ENCODE peak calls at places on chromosomes 16 and 17, in seven cellular contexts. One of them, this sample, is unnamed.

GRCh38 chr17:14760212-14760611 is 459.3 kb downstream of the HS3ST3B1 start:
- DNase-seq in H1: no peak
- DNase-seq in HCT116: no peak
- DNase-seq in transverse colon: no peak
- DNase-seq in GM12891: no peak
- DNase-seq in spleen: no peak
- DNase-seq in stomach: no peak
- DNase-seq in this sample: no peak

GRCh38 chr17:2802574-2802973 is 6.3 kb downstream of the RAP1GAP2 start:
- DNase-seq in H1: no peak
- DNase-seq in HCT116: no peak
- DNase-seq in transverse colon: no peak
- DNase-seq in GM12891: no peak
- DNase-seq in spleen: no peak
- DNase-seq in stomach: no peak
- DNase-seq in this sample: no peak

GRCh38 chr17:27430882-27431491 is 25.3 kb upstream of the KSR1 start:
- DNase-seq in H1: peak
- DNase-seq in HCT116: peak
- DNase-seq in transverse colon: peak
- DNase-seq in GM12891: no peak
- DNase-seq in spleen: no peak
- DNase-seq in stomach: peak
- DNase-seq in this sample: no peak

GRCh38 chr17:76276461-76277299 is 11.5 kb downstream of the UBALD2 start:
- DNase-seq in H1: no peak
- DNase-seq in HCT116: no peak
- DNase-seq in transverse colon: no peak
- DNase-seq in GM12891: no peak
- DNase-seq in spleen: no peak
- DNase-seq in stomach: no peak
- DNase-seq in this sample: no peak

GRCh38 chr17:35895602-35896001 is 15.4 kb upstream of the CCL5 start:
- DNase-seq in H1: no peak
- DNase-seq in HCT116: no peak
- DNase-seq in transverse colon: no peak
- DNase-seq in GM12891: no peak
- DNase-seq in spleen: no peak
- DNase-seq in stomach: no peak
- DNase-seq in this sample: no peak

GRCh38 chr17:79875511-79875910 is 36.3 kb upstream of the CBX4 start:
- DNase-seq in H1: no peak
- DNase-seq in HCT116: no peak
- DNase-seq in transverse colon: no peak
- DNase-seq in GM12891: no peak
- DNase-seq in spleen: no peak
- DNase-seq in stomach: no peak
- DNase-seq in this sample: no peak

GRCh38 chr17:79658811-79659207 is 48.0 kb upstream of the RBFOX3 start:
- DNase-seq in H1: peak
- DNase-seq in HCT116: peak
- DNase-seq in transverse colon: peak
- DNase-seq in GM12891: no peak
- DNase-seq in spleen: no peak
- DNase-seq in stomach: no peak
- DNase-seq in this sample: no peak

GRCh38 chr17:75645501-75645888 is 12.3 kb downstream of the SMIM5 start:
- DNase-seq in H1: no peak
- DNase-seq in HCT116: peak
- DNase-seq in transverse colon: peak
- DNase-seq in GM12891: no peak
- DNase-seq in spleen: peak
- DNase-seq in stomach: peak
- DNase-seq in this sample: no peak

GRCh38 chr17:79803997-79804855 is 7.3 kb upstream of the CBX8 start:
- DNase-seq in H1: peak
- DNase-seq in HCT116: no peak
- DNase-seq in transverse colon: no peak
- DNase-seq in GM12891: no peak
- DNase-seq in spleen: no peak
- DNase-seq in stomach: no peak
- DNase-seq in this sample: no peak

GRCh38 chr16:54370653-54371052 is 84.1 kb upstream of the IRX3 start:
- DNase-seq in H1: no peak
- DNase-seq in HCT116: no peak
- DNase-seq in transverse colon: no peak
- DNase-seq in GM12891: no peak
- DNase-seq in spleen: no peak
- DNase-seq in stomach: no peak
- DNase-seq in this sample: no peak

GRCh38 chr16:1026784-1027415 is 45.3 kb downstream of the SOX8 start:
- DNase-seq in H1: no peak
- DNase-seq in HCT116: no peak
- DNase-seq in transverse colon: no peak
- DNase-seq in GM12891: no peak
- DNase-seq in spleen: no peak
- DNase-seq in stomach: no peak
- DNase-seq in this sample: no peak

GRCh38 chr17:15944720-15945492 is at the start of gene ADORA2B:
- DNase-seq in H1: peak
- DNase-seq in HCT116: no peak
- DNase-seq in transverse colon: peak
- DNase-seq in GM12891: peak
- DNase-seq in spleen: peak
- DNase-seq in stomach: peak
- DNase-seq in this sample: peak

GRCh38 chr17:40922239-40922638 is 15.2 kb downstream of the KRT23 start:
- DNase-seq in H1: no peak
- DNase-seq in HCT116: no peak
- DNase-seq in transverse colon: no peak
- DNase-seq in GM12891: no peak
- DNase-seq in spleen: no peak
- DNase-seq in stomach: peak
- DNase-seq in this sample: no peak

GRCh38 chr17:71251936-71252335 is 868.9 kb upstream of the SOX9 start:
- DNase-seq in H1: no peak
- DNase-seq in HCT116: no peak
- DNase-seq in transverse colon: no peak
- DNase-seq in GM12891: no peak
- DNase-seq in spleen: no peak
- DNase-seq in stomach: no peak
- DNase-seq in this sample: no peak

GRCh38 chr16:50247906-50248608 is 18.3 kb upstream of the ADCY7 start:
- DNase-seq in H1: no peak
- DNase-seq in HCT116: no peak
- DNase-seq in transverse colon: no peak
- DNase-seq in GM12891: no peak
- DNase-seq in spleen: no peak
- DNase-seq in stomach: no peak
- DNase-seq in this sample: no peak

GRCh38 chr17:32626371-32626770 is 139.6 kb downstream of the CDK5R1 start:
- DNase-seq in H1: no peak
- DNase-seq in HCT116: no peak
- DNase-seq in transverse colon: no peak
- DNase-seq in GM12891: no peak
- DNase-seq in spleen: no peak
- DNase-seq in stomach: no peak
- DNase-seq in this sample: no peak

GRCh38 chr17:59372138-59372751 is 40.8 kb downstream of the YPEL2 start:
- DNase-seq in H1: no peak
- DNase-seq in HCT116: no peak
- DNase-seq in transverse colon: peak
- DNase-seq in GM12891: no peak
- DNase-seq in spleen: no peak
- DNase-seq in stomach: peak
- DNase-seq in this sample: no peak
- TF ChIP-seq POLR2AphosphoS5 in H1: no peak
- TF ChIP-seq POLR2AphosphoS5 in HCT116: no peak
- TF ChIP-seq POLR2AphosphoS5 in transverse colon: peak
- TF ChIP-seq POLR2AphosphoS5 in GM12891: no peak
- TF ChIP-seq POLR2AphosphoS5 in spleen: no peak
- TF ChIP-seq POLR2AphosphoS5 in stomach: peak
- TF ChIP-seq POLR2AphosphoS5 in this sample: no peak

GRCh38 chr17:58330544-58330996 is 2.0 kb upstream of the TSPOAP1 start:
- DNase-seq in H1: no peak
- DNase-seq in HCT116: no peak
- DNase-seq in transverse colon: no peak
- DNase-seq in GM12891: no peak
- DNase-seq in spleen: no peak
- DNase-seq in stomach: no peak
- DNase-seq in this sample: peak
- TF ChIP-seq POLR2AphosphoS5 in H1: no peak
- TF ChIP-seq POLR2AphosphoS5 in HCT116: no peak
- TF ChIP-seq POLR2AphosphoS5 in transverse colon: no peak
- TF ChIP-seq POLR2AphosphoS5 in GM12891: peak
- TF ChIP-seq POLR2AphosphoS5 in spleen: no peak
- TF ChIP-seq POLR2AphosphoS5 in stomach: no peak
- TF ChIP-seq POLR2AphosphoS5 in this sample: peak

GRCh38 chr16:30064746-30065111 is 831 bp upstream of the ALDOA start:
- DNase-seq in H1: no peak
- DNase-seq in HCT116: no peak
- DNase-seq in transverse colon: no peak
- DNase-seq in GM12891: no peak
- DNase-seq in spleen: no peak
- DNase-seq in stomach: no peak
- DNase-seq in this sample: no peak
- TF ChIP-seq POLR2AphosphoS5 in H1: no peak
- TF ChIP-seq POLR2AphosphoS5 in HCT116: no peak
- TF ChIP-seq POLR2AphosphoS5 in transverse colon: no peak
- TF ChIP-seq POLR2AphosphoS5 in GM12891: no peak
- TF ChIP-seq POLR2AphosphoS5 in spleen: no peak
- TF ChIP-seq POLR2AphosphoS5 in stomach: no peak
- TF ChIP-seq POLR2AphosphoS5 in this sample: no peak

DNA sequence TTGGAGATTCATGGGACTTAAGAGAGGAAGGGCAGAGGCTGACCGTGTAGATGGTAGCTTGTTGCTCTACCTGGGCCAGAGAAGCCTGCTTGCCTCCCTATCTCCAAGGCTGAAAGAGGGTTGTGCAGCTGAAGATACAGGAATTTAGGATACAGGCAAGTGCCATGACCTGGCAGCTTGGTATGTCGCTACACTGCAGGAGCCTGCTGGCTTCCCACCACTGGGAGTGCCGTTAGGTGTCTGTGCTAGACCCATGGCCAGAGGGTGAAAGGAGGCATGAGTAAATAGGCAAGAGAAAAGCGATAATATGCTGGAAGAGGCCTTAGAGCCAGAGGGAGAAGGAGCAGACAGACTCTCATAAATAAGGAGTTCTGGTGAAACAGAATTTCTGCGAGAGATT is 10.6 kb downstream of the NAA60 start:
- DNase-seq in H1: no peak
- DNase-seq in HCT116: no peak
- DNase-seq in transverse colon: no peak
- DNase-seq in GM12891: no peak
- DNase-seq in spleen: no peak
- DNase-seq in stomach: peak
- DNase-seq in this sample: no peak
- TF ChIP-seq POLR2AphosphoS5 in H1: no peak
- TF ChIP-seq POLR2AphosphoS5 in HCT116: no peak
- TF ChIP-seq POLR2AphosphoS5 in transverse colon: no peak
- TF ChIP-seq POLR2AphosphoS5 in GM12891: no peak
- TF ChIP-seq POLR2AphosphoS5 in spleen: no peak
- TF ChIP-seq POLR2AphosphoS5 in stomach: no peak
- TF ChIP-seq POLR2AphosphoS5 in this sample: no peak

DNA sequence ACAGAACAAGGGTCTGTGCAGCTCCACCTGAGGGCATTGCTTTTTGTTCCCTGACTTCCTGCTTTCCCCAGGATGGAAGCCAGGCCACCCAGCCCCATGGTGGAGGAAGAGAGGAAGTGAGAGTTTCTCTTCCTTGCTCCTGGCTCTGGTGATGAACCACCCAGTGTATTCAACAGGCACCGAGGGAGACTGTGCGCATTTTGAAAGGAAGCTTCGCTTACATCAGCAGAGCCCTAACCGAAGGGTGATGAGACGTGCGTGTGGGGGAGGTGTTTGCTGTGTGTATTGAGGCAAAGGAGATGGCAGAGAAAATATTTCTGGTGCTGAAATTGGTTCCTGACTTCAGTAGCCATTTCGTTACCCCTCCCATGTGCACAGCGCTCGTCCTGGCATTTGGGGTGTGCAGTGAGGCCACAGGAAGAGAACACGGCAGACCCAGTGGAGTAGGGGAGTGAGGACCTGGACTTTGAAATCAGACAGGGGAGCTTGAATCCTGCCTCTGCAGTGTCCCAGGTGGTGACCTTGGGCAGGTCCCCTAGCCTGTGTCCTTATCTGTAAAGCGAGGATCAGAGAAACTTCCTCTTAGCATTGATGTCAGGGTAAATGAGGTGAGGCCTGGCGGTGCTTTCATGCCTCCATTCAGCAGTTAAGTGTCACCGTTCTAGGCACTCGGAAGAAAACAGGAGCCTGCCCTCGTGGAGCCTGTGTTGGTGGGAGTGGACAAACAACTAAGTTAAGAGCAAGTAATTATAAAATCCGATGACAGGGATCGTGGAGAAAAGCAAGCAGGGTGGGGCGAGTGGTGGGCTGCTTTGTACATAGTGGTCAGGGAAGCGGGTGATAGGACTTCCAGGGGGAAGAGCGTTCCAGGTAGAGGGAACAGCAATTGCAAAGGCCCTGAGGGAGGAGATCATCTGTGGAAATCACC is 7.4 kb downstream of the CMIP start:
- DNase-seq in H1: no peak
- DNase-seq in HCT116: no peak
- DNase-seq in transverse colon: peak
- DNase-seq in GM12891: no peak
- DNase-seq in spleen: no peak
- DNase-seq in stomach: no peak
- DNase-seq in this sample: no peak
- TF ChIP-seq POLR2AphosphoS5 in H1: no peak
- TF ChIP-seq POLR2AphosphoS5 in HCT116: no peak
- TF ChIP-seq POLR2AphosphoS5 in transverse colon: no peak
- TF ChIP-seq POLR2AphosphoS5 in GM12891: no peak
- TF ChIP-seq POLR2AphosphoS5 in spleen: no peak
- TF ChIP-seq POLR2AphosphoS5 in stomach: no peak
- TF ChIP-seq POLR2AphosphoS5 in this sample: no peak

DNA sequence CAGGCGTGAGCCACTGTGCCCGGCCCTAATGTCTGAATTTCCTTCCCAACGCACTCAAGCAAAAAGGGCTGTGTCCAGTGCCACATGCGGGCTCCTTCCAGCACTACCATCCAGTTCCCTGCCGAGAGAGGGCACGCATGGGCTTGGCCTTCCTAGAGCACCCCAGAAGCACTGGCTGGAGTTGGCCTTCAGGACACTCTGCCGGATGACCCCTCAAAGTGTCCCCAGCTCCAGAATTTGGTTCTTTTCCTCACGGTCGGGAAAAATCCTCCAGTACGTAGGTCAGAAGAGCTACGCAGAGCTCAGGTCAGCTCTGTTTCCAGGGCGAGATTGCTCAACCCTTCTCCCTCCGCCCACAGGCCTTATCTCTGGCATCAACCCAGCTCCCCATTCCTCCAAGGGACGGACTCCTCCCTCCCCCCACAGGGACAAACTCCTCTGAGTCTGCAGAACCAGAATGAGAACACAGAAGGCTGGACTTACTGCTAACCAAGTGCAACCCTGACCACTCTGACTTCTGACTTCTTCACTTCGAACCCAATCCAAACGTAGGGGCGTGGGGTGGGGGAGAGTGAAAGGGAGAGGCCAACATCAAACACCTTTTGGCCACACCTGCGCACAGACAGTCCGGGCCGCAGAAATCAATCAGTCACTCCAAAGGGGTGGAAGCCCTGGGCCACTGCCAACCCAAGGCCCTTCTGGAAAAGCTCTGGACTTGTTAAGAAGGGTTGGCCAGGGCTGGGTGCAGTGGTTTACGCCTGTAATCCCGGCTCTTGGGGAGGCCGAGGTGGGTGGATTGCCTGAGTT is 3.6 kb downstream of the CDC42EP4 start:
- DNase-seq in H1: no peak
- DNase-seq in HCT116: peak
- DNase-seq in transverse colon: peak
- DNase-seq in GM12891: no peak
- DNase-seq in spleen: no peak
- DNase-seq in stomach: peak
- DNase-seq in this sample: no peak
- TF ChIP-seq POLR2AphosphoS5 in H1: no peak
- TF ChIP-seq POLR2AphosphoS5 in HCT116: peak
- TF ChIP-seq POLR2AphosphoS5 in transverse colon: peak
- TF ChIP-seq POLR2AphosphoS5 in GM12891: no peak
- TF ChIP-seq POLR2AphosphoS5 in spleen: no peak
- TF ChIP-seq POLR2AphosphoS5 in stomach: peak
- TF ChIP-seq POLR2AphosphoS5 in this sample: no peak

This sample was measured in GM12892.